ENCODE peak calls at places on chromosomes 1 and 21, in ten cellular contexts. One of them, this sample, is unnamed.

GRCh38 chr1:231847612-231848390 is 221.2 kb downstream of the DISC1 start:
- DNase-seq in astrocyte of the spinal cord: no peak
- DNase-seq in stimulated activated CD4-positive, alpha-beta T cell treated with anti-CD3 and anti-CD28 coated beads, Interleukin-1b, Interleukin-23, amount 100 ng/mL, for 1 hour: no peak
- DNase-seq in hippocampal formation: no peak
- DNase-seq in colonic mucosa: no peak
- DNase-seq in dermis microvascular lymphatic vessel endothelial cell: no peak
- DNase-seq in upper lobe of left lung: no peak
- DNase-seq in HCT116: no peak
- DNase-seq in HS-5: no peak
- DNase-seq in AG04450: no peak
- DNase-seq in this sample: no peak

GRCh38 chr1:157829210-157829609 is 9.3 kb upstream of the FCRL1 start:
- DNase-seq in astrocyte of the spinal cord: no peak
- DNase-seq in stimulated activated CD4-positive, alpha-beta T cell treated with anti-CD3 and anti-CD28 coated beads, Interleukin-1b, Interleukin-23, amount 100 ng/mL, for 1 hour: no peak
- DNase-seq in hippocampal formation: no peak
- DNase-seq in colonic mucosa: no peak
- DNase-seq in dermis microvascular lymphatic vessel endothelial cell: no peak
- DNase-seq in upper lobe of left lung: no peak
- DNase-seq in HCT116: no peak
- DNase-seq in HS-5: no peak
- DNase-seq in AG04450: no peak
- DNase-seq in this sample: no peak

GRCh38 chr1:204574016-204574855 is 58.0 kb downstream of the MDM4 start:
- DNase-seq in astrocyte of the spinal cord: no peak
- DNase-seq in stimulated activated CD4-positive, alpha-beta T cell treated with anti-CD3 and anti-CD28 coated beads, Interleukin-1b, Interleukin-23, amount 100 ng/mL, for 1 hour: no peak
- DNase-seq in hippocampal formation: no peak
- DNase-seq in colonic mucosa: no peak
- DNase-seq in dermis microvascular lymphatic vessel endothelial cell: no peak
- DNase-seq in upper lobe of left lung: no peak
- DNase-seq in HCT116: no peak
- DNase-seq in HS-5: no peak
- DNase-seq in AG04450: no peak
- DNase-seq in this sample: no peak

GRCh38 chr1:19484793-19485361 is 462 bp downstream of the CAPZB start:
- DNase-seq in astrocyte of the spinal cord: no peak
- DNase-seq in stimulated activated CD4-positive, alpha-beta T cell treated with anti-CD3 and anti-CD28 coated beads, Interleukin-1b, Interleukin-23, amount 100 ng/mL, for 1 hour: no peak
- DNase-seq in hippocampal formation: no peak
- DNase-seq in colonic mucosa: no peak
- DNase-seq in dermis microvascular lymphatic vessel endothelial cell: peak
- DNase-seq in upper lobe of left lung: no peak
- DNase-seq in HCT116: no peak
- DNase-seq in HS-5: no peak
- DNase-seq in AG04450: no peak
- DNase-seq in this sample: no peak

GRCh38 chr21:28822882-28823335 is 169.8 kb downstream of the LTN1 start:
- DNase-seq in astrocyte of the spinal cord: no peak
- DNase-seq in stimulated activated CD4-positive, alpha-beta T cell treated with anti-CD3 and anti-CD28 coated beads, Interleukin-1b, Interleukin-23, amount 100 ng/mL, for 1 hour: no peak
- DNase-seq in hippocampal formation: no peak
- DNase-seq in colonic mucosa: peak
- DNase-seq in dermis microvascular lymphatic vessel endothelial cell: peak
- DNase-seq in upper lobe of left lung: no peak
- DNase-seq in HCT116: no peak
- DNase-seq in HS-5: no peak
- DNase-seq in AG04450: no peak
- DNase-seq in this sample: no peak

GRCh38 chr1:102628008-102628736 is 480.1 kb downstream of the COL11A1 start:
- DNase-seq in astrocyte of the spinal cord: no peak
- DNase-seq in stimulated activated CD4-positive, alpha-beta T cell treated with anti-CD3 and anti-CD28 coated beads, Interleukin-1b, Interleukin-23, amount 100 ng/mL, for 1 hour: no peak
- DNase-seq in hippocampal formation: no peak
- DNase-seq in colonic mucosa: no peak
- DNase-seq in dermis microvascular lymphatic vessel endothelial cell: no peak
- DNase-seq in upper lobe of left lung: no peak
- DNase-seq in HCT116: no peak
- DNase-seq in HS-5: no peak
- DNase-seq in AG04450: no peak
- DNase-seq in this sample: peak

GRCh38 chr1:64750092-64750491 is 5.2 kb downstream of the RAVER2 start:
- DNase-seq in astrocyte of the spinal cord: no peak
- DNase-seq in stimulated activated CD4-positive, alpha-beta T cell treated with anti-CD3 and anti-CD28 coated beads, Interleukin-1b, Interleukin-23, amount 100 ng/mL, for 1 hour: no peak
- DNase-seq in hippocampal formation: no peak
- DNase-seq in colonic mucosa: no peak
- DNase-seq in dermis microvascular lymphatic vessel endothelial cell: no peak
- DNase-seq in upper lobe of left lung: no peak
- DNase-seq in HCT116: no peak
- DNase-seq in HS-5: no peak
- DNase-seq in AG04450: no peak
- DNase-seq in this sample: no peak

GRCh38 chr1:3070654-3071506 is 1.9 kb downstream of the PRDM16 start:
- DNase-seq in astrocyte of the spinal cord: peak
- DNase-seq in stimulated activated CD4-positive, alpha-beta T cell treated with anti-CD3 and anti-CD28 coated beads, Interleukin-1b, Interleukin-23, amount 100 ng/mL, for 1 hour: no peak
- DNase-seq in hippocampal formation: no peak
- DNase-seq in colonic mucosa: no peak
- DNase-seq in dermis microvascular lymphatic vessel endothelial cell: no peak
- DNase-seq in upper lobe of left lung: peak
- DNase-seq in HCT116: no peak
- DNase-seq in HS-5: no peak
- DNase-seq in AG04450: no peak
- DNase-seq in this sample: no peak

GRCh38 chr1:228837817-228838716 is 102.8 kb downstream of the RHOU start:
- DNase-seq in astrocyte of the spinal cord: peak
- DNase-seq in stimulated activated CD4-positive, alpha-beta T cell treated with anti-CD3 and anti-CD28 coated beads, Interleukin-1b, Interleukin-23, amount 100 ng/mL, for 1 hour: no peak
- DNase-seq in hippocampal formation: no peak
- DNase-seq in colonic mucosa: peak
- DNase-seq in dermis microvascular lymphatic vessel endothelial cell: peak
- DNase-seq in upper lobe of left lung: peak
- DNase-seq in HCT116: peak
- DNase-seq in HS-5: peak
- DNase-seq in AG04450: peak
- DNase-seq in this sample: no peak

GRCh38 chr1:183048087-183049085 is 25.2 kb downstream of the LAMC1 start:
- DNase-seq in astrocyte of the spinal cord: no peak
- DNase-seq in stimulated activated CD4-positive, alpha-beta T cell treated with anti-CD3 and anti-CD28 coated beads, Interleukin-1b, Interleukin-23, amount 100 ng/mL, for 1 hour: no peak
- DNase-seq in hippocampal formation: no peak
- DNase-seq in colonic mucosa: no peak
- DNase-seq in dermis microvascular lymphatic vessel endothelial cell: no peak
- DNase-seq in upper lobe of left lung: no peak
- DNase-seq in HCT116: no peak
- DNase-seq in HS-5: no peak
- DNase-seq in AG04450: no peak
- DNase-seq in this sample: no peak

GRCh38 chr1:246607466-246607865 is 41.2 kb downstream of the CNST start:
- DNase-seq in astrocyte of the spinal cord: no peak
- DNase-seq in stimulated activated CD4-positive, alpha-beta T cell treated with anti-CD3 and anti-CD28 coated beads, Interleukin-1b, Interleukin-23, amount 100 ng/mL, for 1 hour: no peak
- DNase-seq in hippocampal formation: no peak
- DNase-seq in colonic mucosa: no peak
- DNase-seq in dermis microvascular lymphatic vessel endothelial cell: peak
- DNase-seq in upper lobe of left lung: peak
- DNase-seq in HCT116: no peak
- DNase-seq in HS-5: no peak
- DNase-seq in AG04450: no peak
- DNase-seq in this sample: no peak